ENCODE peak calls at places on chromosomes 13 and 19, in five cellular contexts. One of them, this sample, is unnamed.

GRCh38 chr13:26816876-26817275 is 56.3 kb upstream of the GPR12 start:
- DNase-seq in activated naive CD4-positive, alpha-beta T cell treated with anti-CD3 and anti-CD28 coated beads, Interleukin-2, amount 10 ng/mL, durations not matched to agents 7 days and 5 days: no peak
- DNase-seq in NCI-H1092: no peak
- DNase-seq in activated T-helper 1 cell treated with Interleukin-2 at 50 U/mL for 16 hours: no peak
- DNase-seq in memory B cell: no peak
- DNase-seq in this sample: no peak

GRCh38 chr13:84894749-84895148 is 904.5 kb downstream of the SLITRK6 start:
- DNase-seq in memory B cell: no peak
- DNase-seq in activated naive CD4-positive, alpha-beta T cell treated with anti-CD3 and anti-CD28 coated beads, Interleukin-2, amount 10 ng/mL, durations not matched to agents 7 days and 5 days: no peak
- DNase-seq in NCI-H1092: no peak
- DNase-seq in activated T-helper 1 cell treated with Interleukin-2 at 50 U/mL for 16 hours: no peak
- DNase-seq in this sample: no peak

GRCh38 chr19:47406711-47407416 is 12.5 kb downstream of the MEIS3 start:
- DNase-seq in activated T-helper 1 cell treated with Interleukin-2 at 50 U/mL for 16 hours: no peak
- DNase-seq in memory B cell: no peak
- DNase-seq in NCI-H1092: no peak
- DNase-seq in activated naive CD4-positive, alpha-beta T cell treated with anti-CD3 and anti-CD28 coated beads, Interleukin-2, amount 10 ng/mL, durations not matched to agents 7 days and 5 days: peak
- DNase-seq in this sample: no peak

GRCh38 chr13:112850273-112850672 is 118.7 kb upstream of the MCF2L start:
- DNase-seq in activated naive CD4-positive, alpha-beta T cell treated with anti-CD3 and anti-CD28 coated beads, Interleukin-2, amount 10 ng/mL, durations not matched to agents 7 days and 5 days: no peak
- DNase-seq in activated T-helper 1 cell treated with Interleukin-2 at 50 U/mL for 16 hours: no peak
- DNase-seq in NCI-H1092: no peak
- DNase-seq in memory B cell: no peak
- DNase-seq in this sample: peak

GRCh38 chr13:27372896-27373295 is 51.5 kb upstream of the GTF3A start:
- DNase-seq in activated T-helper 1 cell treated with Interleukin-2 at 50 U/mL for 16 hours: no peak
- DNase-seq in memory B cell: no peak
- DNase-seq in NCI-H1092: peak
- DNase-seq in activated naive CD4-positive, alpha-beta T cell treated with anti-CD3 and anti-CD28 coated beads, Interleukin-2, amount 10 ng/mL, durations not matched to agents 7 days and 5 days: no peak
- DNase-seq in this sample: no peak

GRCh38 chr13:109785141-109785891 is 1.1 kb downstream of the IRS2 start:
- DNase-seq in NCI-H1092: peak
- DNase-seq in activated T-helper 1 cell treated with Interleukin-2 at 50 U/mL for 16 hours: no peak
- DNase-seq in memory B cell: peak
- DNase-seq in activated naive CD4-positive, alpha-beta T cell treated with anti-CD3 and anti-CD28 coated beads, Interleukin-2, amount 10 ng/mL, durations not matched to agents 7 days and 5 days: peak
- DNase-seq in this sample: peak

GRCh38 chr19:12668937-12669271 is 2.3 kb downstream of the WDR83 start:
- DNase-seq in memory B cell: peak
- DNase-seq in activated naive CD4-positive, alpha-beta T cell treated with anti-CD3 and anti-CD28 coated beads, Interleukin-2, amount 10 ng/mL, durations not matched to agents 7 days and 5 days: peak
- DNase-seq in NCI-H1092: no peak
- DNase-seq in activated T-helper 1 cell treated with Interleukin-2 at 50 U/mL for 16 hours: peak
- DNase-seq in this sample: peak

GRCh38 chr13:48775804-48776203 is 122.1 kb downstream of the CYSLTR2 start:
- DNase-seq in NCI-H1092: no peak
- DNase-seq in activated T-helper 1 cell treated with Interleukin-2 at 50 U/mL for 16 hours: no peak
- DNase-seq in activated naive CD4-positive, alpha-beta T cell treated with anti-CD3 and anti-CD28 coated beads, Interleukin-2, amount 10 ng/mL, durations not matched to agents 7 days and 5 days: no peak
- DNase-seq in memory B cell: no peak
- DNase-seq in this sample: no peak

GRCh38 chr19:1411255-1412191 is 4.1 kb downstream of the DAZAP1 start:
- DNase-seq in activated naive CD4-positive, alpha-beta T cell treated with anti-CD3 and anti-CD28 coated beads, Interleukin-2, amount 10 ng/mL, durations not matched to agents 7 days and 5 days: peak
- DNase-seq in activated T-helper 1 cell treated with Interleukin-2 at 50 U/mL for 16 hours: no peak
- DNase-seq in NCI-H1092: no peak
- DNase-seq in memory B cell: no peak
- DNase-seq in this sample: no peak

GRCh38 chr19:39542198-39542597 is 2.2 kb upstream of the EID2 start:
- DNase-seq in activated naive CD4-positive, alpha-beta T cell treated with anti-CD3 and anti-CD28 coated beads, Interleukin-2, amount 10 ng/mL, durations not matched to agents 7 days and 5 days: no peak
- DNase-seq in memory B cell: no peak
- DNase-seq in activated T-helper 1 cell treated with Interleukin-2 at 50 U/mL for 16 hours: no peak
- DNase-seq in NCI-H1092: no peak
- DNase-seq in this sample: no peak

GRCh38 chr19:46303702-46304397 is 7.0 kb downstream of the HIF3A start:
- DNase-seq in activated T-helper 1 cell treated with Interleukin-2 at 50 U/mL for 16 hours: no peak
- DNase-seq in memory B cell: no peak
- DNase-seq in NCI-H1092: no peak
- DNase-seq in activated naive CD4-positive, alpha-beta T cell treated with anti-CD3 and anti-CD28 coated beads, Interleukin-2, amount 10 ng/mL, durations not matched to agents 7 days and 5 days: no peak
- DNase-seq in this sample: no peak

GRCh38 chr19:40610396-40611064 is 9.4 kb downstream of the LTBP4 start:
- DNase-seq in NCI-H1092: no peak
- DNase-seq in activated T-helper 1 cell treated with Interleukin-2 at 50 U/mL for 16 hours: peak
- DNase-seq in memory B cell: no peak
- DNase-seq in activated naive CD4-positive, alpha-beta T cell treated with anti-CD3 and anti-CD28 coated beads, Interleukin-2, amount 10 ng/mL, durations not matched to agents 7 days and 5 days: peak
- DNase-seq in this sample: peak

GRCh38 chr13:33789757-33790156 is 28.2 kb upstream of the RFC3 start:
- DNase-seq in NCI-H1092: no peak
- DNase-seq in memory B cell: no peak
- DNase-seq in activated naive CD4-positive, alpha-beta T cell treated with anti-CD3 and anti-CD28 coated beads, Interleukin-2, amount 10 ng/mL, durations not matched to agents 7 days and 5 days: no peak
- DNase-seq in activated T-helper 1 cell treated with Interleukin-2 at 50 U/mL for 16 hours: no peak
- DNase-seq in this sample: no peak

GRCh38 chr19:7507884-7508283 is 8.0 kb upstream of the ZNF358 start:
- DNase-seq in memory B cell: no peak
- DNase-seq in activated naive CD4-positive, alpha-beta T cell treated with anti-CD3 and anti-CD28 coated beads, Interleukin-2, amount 10 ng/mL, durations not matched to agents 7 days and 5 days: no peak
- DNase-seq in NCI-H1092: no peak
- DNase-seq in activated T-helper 1 cell treated with Interleukin-2 at 50 U/mL for 16 hours: no peak
- DNase-seq in this sample: peak

GRCh38 chr19:3336680-3337523 is 29.5 kb upstream of the NFIC start:
- DNase-seq in memory B cell: no peak
- DNase-seq in NCI-H1092: peak
- DNase-seq in activated T-helper 1 cell treated with Interleukin-2 at 50 U/mL for 16 hours: no peak
- DNase-seq in activated naive CD4-positive, alpha-beta T cell treated with anti-CD3 and anti-CD28 coated beads, Interleukin-2, amount 10 ng/mL, durations not matched to agents 7 days and 5 days: no peak
- DNase-seq in this sample: peak

GRCh38 chr19:17200408-17201079 is 14.6 kb upstream of the USE1 start:
- DNase-seq in memory B cell: no peak
- DNase-seq in activated T-helper 1 cell treated with Interleukin-2 at 50 U/mL for 16 hours: no peak
- DNase-seq in activated naive CD4-positive, alpha-beta T cell treated with anti-CD3 and anti-CD28 coated beads, Interleukin-2, amount 10 ng/mL, durations not matched to agents 7 days and 5 days: no peak
- DNase-seq in NCI-H1092: no peak
- DNase-seq in this sample: no peak

GRCh38 chr19:18594824-18595373 is 6.3 kb downstream of the REX1BD start:
- DNase-seq in activated T-helper 1 cell treated with Interleukin-2 at 50 U/mL for 16 hours: no peak
- DNase-seq in memory B cell: no peak
- DNase-seq in activated naive CD4-positive, alpha-beta T cell treated with anti-CD3 and anti-CD28 coated beads, Interleukin-2, amount 10 ng/mL, durations not matched to agents 7 days and 5 days: no peak
- DNase-seq in NCI-H1092: no peak
- DNase-seq in this sample: no peak

GRCh38 chr19:4707956-4708650 is 15.5 kb downstream of the DPP9 start:
- DNase-seq in memory B cell: no peak
- DNase-seq in activated T-helper 1 cell treated with Interleukin-2 at 50 U/mL for 16 hours: no peak
- DNase-seq in activated naive CD4-positive, alpha-beta T cell treated with anti-CD3 and anti-CD28 coated beads, Interleukin-2, amount 10 ng/mL, durations not matched to agents 7 days and 5 days: no peak
- DNase-seq in NCI-H1092: no peak
- DNase-seq in this sample: no peak

GRCh38 chr13:97353927-97354326 is 80.0 kb upstream of the RAP2A start:
- DNase-seq in activated naive CD4-positive, alpha-beta T cell treated with anti-CD3 and anti-CD28 coated beads, Interleukin-2, amount 10 ng/mL, durations not matched to agents 7 days and 5 days: no peak
- DNase-seq in NCI-H1092: no peak
- DNase-seq in activated T-helper 1 cell treated with Interleukin-2 at 50 U/mL for 16 hours: no peak
- DNase-seq in memory B cell: no peak
- DNase-seq in this sample: no peak

GRCh38 chr19:51070334-51070886 is 5.5 kb upstream of the KLK13 start:
- DNase-seq in activated naive CD4-positive, alpha-beta T cell treated with anti-CD3 and anti-CD28 coated beads, Interleukin-2, amount 10 ng/mL, durations not matched to agents 7 days and 5 days: no peak
- DNase-seq in NCI-H1092: no peak
- DNase-seq in memory B cell: no peak
- DNase-seq in activated T-helper 1 cell treated with Interleukin-2 at 50 U/mL for 16 hours: no peak
- DNase-seq in this sample: no peak

GRCh38 chr19:32910874-32911273 is 41.3 kb upstream of the SLC7A9 start:
- DNase-seq in NCI-H1092: no peak
- DNase-seq in activated naive CD4-positive, alpha-beta T cell treated with anti-CD3 and anti-CD28 coated beads, Interleukin-2, amount 10 ng/mL, durations not matched to agents 7 days and 5 days: no peak
- DNase-seq in memory B cell: no peak
- DNase-seq in activated T-helper 1 cell treated with Interleukin-2 at 50 U/mL for 16 hours: no peak
- DNase-seq in this sample: no peak

GRCh38 chr19:41646589-41647204 is 19.8 kb upstream of the CEACAM4 start:
- DNase-seq in NCI-H1092: no peak
- DNase-seq in activated T-helper 1 cell treated with Interleukin-2 at 50 U/mL for 16 hours: peak
- DNase-seq in activated naive CD4-positive, alpha-beta T cell treated with anti-CD3 and anti-CD28 coated beads, Interleukin-2, amount 10 ng/mL, durations not matched to agents 7 days and 5 days: peak
- DNase-seq in memory B cell: no peak
- DNase-seq in this sample: no peak

GRCh38 chr19:2312819-2313501 is 5.0 kb upstream of the LINGO3 start:
- DNase-seq in memory B cell: no peak
- DNase-seq in activated naive CD4-positive, alpha-beta T cell treated with anti-CD3 and anti-CD28 coated beads, Interleukin-2, amount 10 ng/mL, durations not matched to agents 7 days and 5 days: no peak
- DNase-seq in NCI-H1092: no peak
- DNase-seq in activated T-helper 1 cell treated with Interleukin-2 at 50 U/mL for 16 hours: no peak
- DNase-seq in this sample: no peak

GRCh38 chr13:99984463-99985242 is 3.1 kb downstream of the ZIC2 start:
- DNase-seq in NCI-H1092: peak
- DNase-seq in activated T-helper 1 cell treated with Interleukin-2 at 50 U/mL for 16 hours: no peak
- DNase-seq in memory B cell: no peak
- DNase-seq in activated naive CD4-positive, alpha-beta T cell treated with anti-CD3 and anti-CD28 coated beads, Interleukin-2, amount 10 ng/mL, durations not matched to agents 7 days and 5 days: no peak
- DNase-seq in this sample: no peak

GRCh38 chr19:49755956-49756355 is 7.2 kb downstream of the TSKS start:
- DNase-seq in NCI-H1092: no peak
- DNase-seq in memory B cell: no peak
- DNase-seq in activated T-helper 1 cell treated with Interleukin-2 at 50 U/mL for 16 hours: no peak
- DNase-seq in activated naive CD4-positive, alpha-beta T cell treated with anti-CD3 and anti-CD28 coated beads, Interleukin-2, amount 10 ng/mL, durations not matched to agents 7 days and 5 days: no peak
- DNase-seq in this sample: no peak

GRCh38 chr13:40518481-40518882 is 148.0 kb downstream of the FOXO1 start:
- DNase-seq in memory B cell: no peak
- DNase-seq in activated naive CD4-positive, alpha-beta T cell treated with anti-CD3 and anti-CD28 coated beads, Interleukin-2, amount 10 ng/mL, durations not matched to agents 7 days and 5 days: peak
- DNase-seq in activated T-helper 1 cell treated with Interleukin-2 at 50 U/mL for 16 hours: peak
- DNase-seq in NCI-H1092: no peak
- DNase-seq in this sample: no peak

GRCh38 chr19:44653343-44653742 is 9.6 kb downstream of the PVR start:
- DNase-seq in NCI-H1092: no peak
- DNase-seq in memory B cell: no peak
- DNase-seq in activated T-helper 1 cell treated with Interleukin-2 at 50 U/mL for 16 hours: no peak
- DNase-seq in activated naive CD4-positive, alpha-beta T cell treated with anti-CD3 and anti-CD28 coated beads, Interleukin-2, amount 10 ng/mL, durations not matched to agents 7 days and 5 days: no peak
- DNase-seq in this sample: no peak

GRCh38 chr13:21320642-21321034 is 138.5 kb downstream of the ZDHHC20 start:
- DNase-seq in NCI-H1092: no peak
- DNase-seq in memory B cell: no peak
- DNase-seq in activated T-helper 1 cell treated with Interleukin-2 at 50 U/mL for 16 hours: no peak
- DNase-seq in activated naive CD4-positive, alpha-beta T cell treated with anti-CD3 and anti-CD28 coated beads, Interleukin-2, amount 10 ng/mL, durations not matched to agents 7 days and 5 days: no peak
- DNase-seq in this sample: no peak

GRCh38 chr13:98507060-98507797 is 69.7 kb downstream of the STK24 start:
- DNase-seq in NCI-H1092: peak
- DNase-seq in activated naive CD4-positive, alpha-beta T cell treated with anti-CD3 and anti-CD28 coated beads, Interleukin-2, amount 10 ng/mL, durations not matched to agents 7 days and 5 days: no peak
- DNase-seq in memory B cell: no peak
- DNase-seq in activated T-helper 1 cell treated with Interleukin-2 at 50 U/mL for 16 hours: no peak
- DNase-seq in this sample: peak

GRCh38 chr13:37679043-37679442 is 80.5 kb upstream of the POSTN start:
- DNase-seq in activated naive CD4-positive, alpha-beta T cell treated with anti-CD3 and anti-CD28 coated beads, Interleukin-2, amount 10 ng/mL, durations not matched to agents 7 days and 5 days: no peak
- DNase-seq in NCI-H1092: no peak
- DNase-seq in memory B cell: no peak
- DNase-seq in activated T-helper 1 cell treated with Interleukin-2 at 50 U/mL for 16 hours: no peak
- DNase-seq in this sample: no peak

GRCh38 chr19:45901432-45901903 is 945 bp downstream of the MYPOP start:
- DNase-seq in activated naive CD4-positive, alpha-beta T cell treated with anti-CD3 and anti-CD28 coated beads, Interleukin-2, amount 10 ng/mL, durations not matched to agents 7 days and 5 days: peak
- DNase-seq in NCI-H1092: no peak
- DNase-seq in activated T-helper 1 cell treated with Interleukin-2 at 50 U/mL for 16 hours: no peak
- DNase-seq in memory B cell: no peak
- DNase-seq in this sample: peak

GRCh38 chr13:93116809-93117208 is 109.8 kb upstream of the GPC6 start:
- DNase-seq in memory B cell: no peak
- DNase-seq in NCI-H1092: peak
- DNase-seq in activated naive CD4-positive, alpha-beta T cell treated with anti-CD3 and anti-CD28 coated beads, Interleukin-2, amount 10 ng/mL, durations not matched to agents 7 days and 5 days: no peak
- DNase-seq in activated T-helper 1 cell treated with Interleukin-2 at 50 U/mL for 16 hours: no peak
- DNase-seq in this sample: no peak

GRCh38 chr13:27283906-27284523 is 13.4 kb downstream of the RASL11A start:
- DNase-seq in activated T-helper 1 cell treated with Interleukin-2 at 50 U/mL for 16 hours: no peak
- DNase-seq in activated naive CD4-positive, alpha-beta T cell treated with anti-CD3 and anti-CD28 coated beads, Interleukin-2, amount 10 ng/mL, durations not matched to agents 7 days and 5 days: no peak
- DNase-seq in NCI-H1092: peak
- DNase-seq in memory B cell: no peak
- DNase-seq in this sample: no peak

GRCh38 chr19:34182125-34182524 is 9.8 kb downstream of the LSM14A start:
- DNase-seq in activated naive CD4-positive, alpha-beta T cell treated with anti-CD3 and anti-CD28 coated beads, Interleukin-2, amount 10 ng/mL, durations not matched to agents 7 days and 5 days: no peak
- DNase-seq in activated T-helper 1 cell treated with Interleukin-2 at 50 U/mL for 16 hours: no peak
- DNase-seq in NCI-H1092: no peak
- DNase-seq in memory B cell: no peak
- DNase-seq in this sample: no peak

GRCh38 chr19:48844472-48844871 is 8.2 kb upstream of the HSD17B14 start:
- DNase-seq in activated naive CD4-positive, alpha-beta T cell treated with anti-CD3 and anti-CD28 coated beads, Interleukin-2, amount 10 ng/mL, durations not matched to agents 7 days and 5 days: no peak
- DNase-seq in NCI-H1092: no peak
- DNase-seq in memory B cell: no peak
- DNase-seq in activated T-helper 1 cell treated with Interleukin-2 at 50 U/mL for 16 hours: no peak
- DNase-seq in this sample: no peak

GRCh38 chr13:30880756-30881155 is 25.3 kb upstream of the MEDAG start:
- DNase-seq in NCI-H1092: no peak
- DNase-seq in activated naive CD4-positive, alpha-beta T cell treated with anti-CD3 and anti-CD28 coated beads, Interleukin-2, amount 10 ng/mL, durations not matched to agents 7 days and 5 days: no peak
- DNase-seq in activated T-helper 1 cell treated with Interleukin-2 at 50 U/mL for 16 hours: no peak
- DNase-seq in memory B cell: no peak
- DNase-seq in this sample: no peak

GRCh38 chr13:46168341-46168740 is 13.6 kb downstream of the LCP1 start:
- DNase-seq in memory B cell: no peak
- DNase-seq in activated naive CD4-positive, alpha-beta T cell treated with anti-CD3 and anti-CD28 coated beads, Interleukin-2, amount 10 ng/mL, durations not matched to agents 7 days and 5 days: no peak
- DNase-seq in activated T-helper 1 cell treated with Interleukin-2 at 50 U/mL for 16 hours: no peak
- DNase-seq in NCI-H1092: no peak
- DNase-seq in this sample: peak

GRCh38 chr19:33152178-33152577 is 20.3 kb downstream of the WDR88 start:
- DNase-seq in memory B cell: no peak
- DNase-seq in activated T-helper 1 cell treated with Interleukin-2 at 50 U/mL for 16 hours: no peak
- DNase-seq in NCI-H1092: no peak
- DNase-seq in activated naive CD4-positive, alpha-beta T cell treated with anti-CD3 and anti-CD28 coated beads, Interleukin-2, amount 10 ng/mL, durations not matched to agents 7 days and 5 days: no peak
- DNase-seq in this sample: no peak

GRCh38 chr13:30196025-30196424 is 111.3 kb downstream of the KATNAL1 start:
- DNase-seq in activated naive CD4-positive, alpha-beta T cell treated with anti-CD3 and anti-CD28 coated beads, Interleukin-2, amount 10 ng/mL, durations not matched to agents 7 days and 5 days: no peak
- DNase-seq in memory B cell: no peak
- DNase-seq in activated T-helper 1 cell treated with Interleukin-2 at 50 U/mL for 16 hours: no peak
- DNase-seq in NCI-H1092: peak
- DNase-seq in this sample: no peak

GRCh38 chr13:95536629-95537241 is 15.8 kb upstream of the CLDN10 start:
- DNase-seq in NCI-H1092: peak
- DNase-seq in activated naive CD4-positive, alpha-beta T cell treated with anti-CD3 and anti-CD28 coated beads, Interleukin-2, amount 10 ng/mL, durations not matched to agents 7 days and 5 days: no peak
- DNase-seq in activated T-helper 1 cell treated with Interleukin-2 at 50 U/mL for 16 hours: no peak
- DNase-seq in memory B cell: no peak
- DNase-seq in this sample: no peak

This sample was measured in aorta.